ENCODE peak calls at places on chromosomes 1 and 21, in seven cellular contexts. J, Y, H, Z, A, W and I are unnamed samples.

GRCh38 chr1:16677552-16678423 is 11.0 kb upstream of the RNU1-3 start:
- DNase-seq in J (no peak), Y (no peak), H (peak; percentile 38), Z (peak; percentile 25), A (peak; percentile 89), W (no peak), I (peak; percentile 87)

GRCh38 chr1:41862411-41863221 is 56.1 kb downstream of the HIVEP3 start:
- DNase-seq in J (no peak), Y (no peak), H (no peak), Z (no peak), A (peak; percentile 33), W (no peak), I (no peak)

GRCh38 chr1:8512504-8512903 is 194.6 kb downstream of the SLC45A1 start:
- DNase-seq in J (no peak), Y (no peak), H (no peak), Z (no peak), A (no peak), W (no peak), I (no peak)

GRCh38 chr1:3774503-3775247 is 2.1 kb downstream of the SMIM1 start:
- DNase-seq in J (no peak), Y (no peak), H (no peak), Z (no peak), A (no peak), W (no peak), I (no peak)

GRCh38 chr1:51147394-51147793 is 45.4 kb downstream of the C1orf185 start:
- DNase-seq in J (no peak), Y (no peak), H (no peak), Z (no peak), A (no peak), W (no peak), I (no peak)

GRCh38 chr1:234475166-234475793 is 3.7 kb downstream of the TARBP1 start:
- DNase-seq in J (no peak), Y (no peak), H (no peak), Z (no peak), A (peak; percentile 49), W (no peak), I (no peak)

GRCh38 chr1:53276902-53277281 is 38.6 kb upstream of the MAGOH start:
- DNase-seq in J (no peak), Y (no peak), H (no peak), Z (no peak), A (no peak), W (no peak), I (no peak)

GRCh38 chr21:38671716-38672115 is 134.0 kb upstream of the ETS2 start:
- DNase-seq in J (no peak), Y (no peak), H (no peak), Z (no peak), A (no peak), W (no peak), I (no peak)

GRCh38 chr1:206589206-206589605 is 23.1 kb downstream of the EIF2D start:
- DNase-seq in J (peak; percentile 82), Y (no peak), H (peak; percentile 74), Z (no peak), A (no peak), W (no peak), I (no peak)

GRCh38 chr1:37752213-37752582 is 12.7 kb downstream of the EPHA10 start:
- DNase-seq in J (no peak), Y (no peak), H (no peak), Z (no peak), A (no peak), W (no peak), I (no peak)

GRCh38 chr1:42013881-42014470 is 95.3 kb upstream of the HIVEP3 start:
- DNase-seq in J (peak; percentile 27), Y (no peak), H (no peak), Z (no peak), A (no peak), W (no peak), I (peak; percentile 19)

GRCh38 chr1:37807555-37808368 is at the start of the genes C1orf122 and YRDC:
- DNase-seq in J (peak; percentile 96), Y (peak; percentile 96), H (peak; percentile 92), Z (peak; percentile 96), A (peak; percentile 95), W (peak; percentile 96), I (peak; percentile 99)

GRCh38 chr1:108190686-108191416 is 9.3 kb downstream of the SLC25A24 start:
- DNase-seq in J (no peak), Y (no peak), H (no peak), Z (no peak), A (peak; percentile 86), W (no peak), I (no peak)

GRCh38 chr1:36425791-36426190 is 24.5 kb downstream of the OSCP1 start:
- DNase-seq in J (no peak), Y (no peak), H (no peak), Z (no peak), A (no peak), W (no peak), I (no peak)

GRCh38 chr1:24966724-24967346 is 36.8 kb upstream of the RUNX3 start:
- DNase-seq in J (peak; percentile 46), Y (no peak), H (no peak), Z (no peak), A (peak; percentile 94), W (no peak), I (no peak)

DNA sequence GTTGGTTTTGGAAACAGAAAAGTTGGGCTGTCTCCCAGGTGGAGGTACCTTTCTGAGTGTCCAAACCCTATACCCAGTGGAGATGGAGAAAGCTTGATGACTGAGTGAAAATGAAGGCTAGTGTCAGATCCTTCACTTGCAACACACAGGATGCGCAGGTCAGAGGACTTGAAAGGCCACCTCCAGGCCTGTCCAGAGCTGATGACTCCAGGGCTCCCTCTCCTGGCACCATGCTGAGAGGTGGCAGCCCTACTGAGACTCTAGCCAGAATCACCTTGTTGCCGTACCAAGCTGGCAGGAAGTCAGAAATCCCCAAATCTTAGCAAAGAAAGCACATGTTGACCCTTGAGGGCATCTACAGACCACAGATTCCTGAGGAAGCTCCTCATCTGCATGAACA is 16.4 kb downstream of the KNCN start:
- DNase-seq in J (peak; percentile 49), Y (peak; percentile 56), H (no peak), Z (peak; percentile 42), A (peak; percentile 51), W (no peak), I (no peak)
- TF ChIP-seq CTCF in J (peak; percentile 26), Y (peak; percentile 6), H (no peak), Z (peak; percentile 18), A (peak; percentile 62), W (no peak), I (no peak)

DNA sequence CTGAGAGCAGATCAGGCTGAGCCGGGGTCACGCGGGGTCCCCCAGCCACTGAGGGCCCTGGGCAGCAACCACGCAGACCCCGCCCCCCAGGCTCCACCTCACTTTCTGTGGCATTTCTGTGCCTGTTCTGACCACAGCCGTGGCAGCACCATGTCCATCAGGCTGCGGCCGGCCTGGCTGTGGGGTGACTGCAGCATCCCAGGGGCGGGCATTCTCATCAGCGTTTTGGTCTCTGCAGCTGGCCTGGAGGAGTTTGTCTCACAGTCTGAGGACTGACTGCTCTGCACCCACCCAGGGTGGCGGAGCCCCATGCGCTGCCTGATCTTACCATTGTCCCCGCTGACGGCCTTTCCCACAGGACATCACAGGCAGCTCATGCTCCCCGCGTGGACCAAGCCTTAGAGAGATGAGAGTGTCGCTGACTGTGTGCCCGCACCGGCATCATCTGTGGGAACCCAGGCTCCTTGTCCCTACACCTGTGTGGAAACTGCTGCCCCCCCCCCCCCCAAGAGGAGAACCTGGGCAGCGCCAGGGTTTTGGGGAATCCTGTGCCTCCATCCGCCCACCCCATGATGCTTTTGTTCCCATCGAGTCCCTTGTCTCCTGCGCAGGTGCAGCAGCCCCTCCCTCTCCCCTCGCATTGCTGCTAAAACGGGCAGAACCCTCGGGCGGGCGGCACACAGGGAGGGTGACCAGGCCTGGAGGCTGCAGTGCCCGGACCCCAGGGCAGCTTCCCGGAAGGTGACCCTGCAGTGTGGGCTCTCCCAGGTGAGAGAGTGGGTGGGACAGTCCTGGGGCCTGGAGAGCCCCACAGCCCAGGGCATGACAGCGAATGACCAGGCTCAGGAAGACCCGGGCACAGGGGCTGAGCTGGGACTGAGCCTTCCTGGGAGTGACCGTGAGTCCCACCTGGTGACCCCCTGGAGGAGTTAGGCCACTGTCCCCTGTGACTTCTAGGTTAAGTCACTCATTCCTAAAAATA is 1.8 kb downstream of the KRTAP10-1 start:
- DNase-seq in J (no peak), Y (peak; percentile 21), H (no peak), Z (peak; percentile 5), A (no peak), W (no peak), I (peak; percentile 75)
- TF ChIP-seq POLR2A in J (no peak), Y (no peak), H (no peak), Z (no peak), A (no peak), W (no peak), I (no peak)

DNA sequence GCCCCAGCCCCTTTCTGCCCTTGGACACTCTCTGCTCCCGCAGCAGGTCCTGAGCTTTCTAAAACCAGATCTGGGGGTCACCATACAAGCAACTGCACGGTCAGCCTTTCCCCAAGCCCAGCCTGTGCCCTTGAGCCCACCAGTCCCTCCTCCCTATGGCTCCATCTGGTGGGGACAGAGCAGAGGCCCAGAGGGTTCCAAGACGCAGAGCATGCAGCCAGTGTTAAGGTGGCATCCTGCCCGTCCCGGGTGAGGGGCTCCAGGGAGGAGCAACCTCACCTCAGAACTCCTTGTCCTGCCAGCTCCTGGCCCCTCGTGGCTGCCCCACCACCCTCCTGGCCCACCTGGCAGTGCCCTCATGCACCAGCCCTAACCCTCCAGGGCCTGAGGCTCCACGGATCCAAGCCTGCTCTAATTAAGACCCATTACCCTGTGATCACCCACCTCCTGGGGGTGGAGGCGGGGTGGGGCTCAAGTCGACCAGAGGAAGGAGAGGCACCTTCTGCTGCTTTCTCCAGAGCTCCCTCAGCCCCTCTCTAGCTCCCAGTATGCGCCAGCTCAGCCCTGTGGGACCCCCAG is 8.5 kb downstream of the CHD5 start:
- DNase-seq in J (no peak), Y (no peak), H (no peak), Z (no peak), A (peak; percentile 22), W (no peak), I (no peak)
- TF ChIP-seq CTCF in J (no peak), Y (no peak), H (no peak), Z (no peak), A (peak; percentile 26), W (no peak), I (no peak)

DNA sequence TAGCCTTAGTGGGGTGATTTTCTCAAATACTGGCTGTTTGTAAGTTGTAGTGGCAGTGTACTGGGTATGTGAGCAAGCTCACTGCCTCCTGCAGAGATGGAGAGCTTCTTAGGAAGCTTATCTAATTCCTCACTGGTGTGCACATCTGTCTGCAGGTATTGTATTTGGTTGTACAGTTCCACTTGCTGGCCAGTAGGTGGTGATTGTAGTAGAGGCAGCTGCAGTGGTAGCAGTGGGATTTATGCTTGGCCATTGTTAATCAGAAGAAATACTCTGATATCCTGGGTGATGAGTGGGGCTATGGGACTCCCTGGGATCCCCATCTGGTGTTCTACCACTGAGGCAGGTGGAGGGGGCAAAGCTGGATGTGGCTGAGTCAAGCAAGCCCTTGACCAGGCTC is 276.1 kb upstream of the SPAG17 start:
- DNase-seq in J (no peak), Y (no peak), H (no peak), Z (no peak), A (peak; percentile 2), W (no peak), I (no peak)
- TF ChIP-seq POLR2A in J (no peak), Y (no peak), H (no peak), Z (no peak), A (no peak), W (no peak), I (no peak)